ENCODE peak calls at places on chromosomes 4 and X, in nine cellular contexts. K is stimulated activated CD4-positive, alpha-beta T cell treated with anti-CD3 and anti-CD28 coated beads, Interleukin-1b, Interleukin-23, amount 100 ng/mL, for 24 hours; F is stromal cell of bone marrow; I is renal cortical epithelial cell; R is mammary epithelial cell; H is brain microvascular endothelial cell; J is breast epithelium; Z is substantia nigra; Q is choroid plexus epithelial cell. T is an unnamed sample.

GRCh38 chr4:140857111-140857510 is 100.9 kb upstream of the TBC1D9 start:
- DNase-seq in F (no peak), K (no peak), Z (no peak), H (no peak), R (peak), Q (no peak), J (no peak), I (peak), T (no peak)

GRCh38 chrX:124263743-124264142 is 68.7 kb upstream of the TEX13D start:
- DNase-seq in Z (no peak), K (no peak), F (no peak), I (peak), Q (no peak), H (no peak), J (no peak), R (peak), T (no peak)

GRCh38 chrX:42869659-42870476 is 91.9 kb upstream of the PPP1R2C start:
- DNase-seq in H (no peak), K (no peak), R (no peak), F (no peak), I (no peak), Z (no peak), J (no peak), Q (no peak), T (no peak)

GRCh38 chr4:150501019-150501727 is 80.8 kb upstream of the MAB21L2 start:
- DNase-seq in H (peak), F (peak), Q (peak), R (peak), Z (no peak), J (no peak), I (peak), K (no peak), T (peak)

GRCh38 chrX:123803331-123803983 is 56.4 kb upstream of the XIAP start:
- DNase-seq in J (no peak), H (peak), R (peak), F (peak), I (peak), Q (peak), Z (no peak), K (no peak), T (no peak)

GRCh38 chrX:140500427-140500826 is 4.4 kb downstream of the SOX3 start:
- DNase-seq in Z (no peak), I (no peak), R (no peak), J (no peak), H (no peak), K (no peak), F (no peak), Q (no peak), T (no peak)

GRCh38 chrX:115322375-115322774 is 32.9 kb downstream of the LUZP4 start:
- DNase-seq in F (no peak), I (no peak), R (no peak), K (no peak), Q (no peak), Z (no peak), H (no peak), J (no peak), T (no peak)

GRCh38 chr4:747546-748170 is 42.0 kb downstream of the PCGF3 start:
- DNase-seq in F (no peak), R (no peak), I (no peak), H (no peak), J (no peak), Q (no peak), K (no peak), Z (no peak), T (no peak)

GRCh38 chr4:153156263-153156662 is 48.0 kb upstream of the TRIM2 start:
- DNase-seq in I (no peak), K (no peak), R (no peak), F (no peak), Z (peak), Q (peak), H (no peak), J (no peak), T (no peak)

GRCh38 chr4:34108456-34108855 is 2135.9 kb downstream of the ARAP2 start:
- DNase-seq in Z (no peak), F (no peak), J (no peak), K (no peak), Q (peak), H (peak), R (no peak), I (no peak), T (no peak)

GRCh38 chrX:63050225-63050624 is 300.9 kb downstream of the SPIN4 start:
- DNase-seq in Z (no peak), Q (peak), J (no peak), I (no peak), H (no peak), R (no peak), F (no peak), K (no peak), T (no peak)

GRCh38 chr4:185773419-185773818 is 38.6 kb downstream of the SORBS2 start:
- DNase-seq in Z (no peak), Q (no peak), F (no peak), I (no peak), K (no peak), J (no peak), R (no peak), H (no peak), T (no peak)

GRCh38 chr4:138487217-138487616 is 245.1 kb upstream of the SLC7A11 start:
- DNase-seq in Z (no peak), Q (no peak), K (no peak), H (no peak), I (no peak), F (no peak), J (no peak), R (no peak), T (no peak)

GRCh38 chrX:70480660-70481018 is 36.0 kb downstream of the DLG3 start:
- DNase-seq in K (no peak), H (peak), Z (no peak), J (no peak), Q (peak), F (no peak), R (no peak), I (no peak), T (no peak)

GRCh38 chr4:102736636-102737549 is 23.9 kb downstream of the MANBA start:
- DNase-seq in R (no peak), I (no peak), Q (no peak), F (no peak), J (no peak), K (no peak), Z (no peak), H (no peak), T (no peak)

GRCh38 chr4:83356899-83357661 is 22.4 kb upstream of the HPSE start:
- DNase-seq in Z (no peak), H (peak), K (no peak), J (no peak), F (peak), R (peak), Q (peak), I (peak), T (peak)

GRCh38 chrX:20197641-20198210 is 56.1 kb upstream of the EIF1AX start:
- DNase-seq in J (no peak), Q (peak), R (no peak), Z (no peak), I (no peak), K (no peak), H (no peak), F (no peak), T (no peak)

GRCh38 chrX:42519666-42520231 is 258.2 kb downstream of the PPP1R2C start:
- DNase-seq in H (peak), K (no peak), R (peak), Z (no peak), F (peak), I (peak), Q (peak), J (no peak), T (peak)

GRCh38 chr4:10118355-10119004 is 1.9 kb upstream of the WDR1 start:
- DNase-seq in Z (no peak), K (no peak), H (no peak), Q (no peak), F (no peak), I (no peak), R (no peak), J (no peak), T (no peak)